ENCODE peak calls at places on chromosomes 5 and 9, in ten cellular contexts. B, Q, O, I, E, N, P, A, H and R are unnamed samples.

GRCh38 chr9:69980591-69980990 is 63.1 kb upstream of the MAMDC2 start:
- DNase-seq in B (no peak), Q (no peak), O (no peak), I (no peak), E (no peak), N (no peak), P (no peak), A (no peak), H (no peak), R (no peak)

GRCh38 chr9:123687246-123687721 is 242.6 kb downstream of the DENND1A start:
- DNase-seq in B (peak; percentile 52), Q (no peak), O (no peak), I (no peak), E (no peak), N (no peak), P (no peak), A (no peak), H (no peak), R (no peak)

GRCh38 chr9:70823284-70823683 is 298.1 kb downstream of the TRPM3 start:
- DNase-seq in B (no peak), Q (no peak), O (no peak), I (no peak), E (no peak), N (no peak), P (no peak), A (no peak), H (no peak), R (no peak)

GRCh38 chr9:134683714-134684374 is 42.2 kb downstream of the COL5A1 start:
- DNase-seq in B (no peak), Q (peak; percentile 42), O (no peak), I (no peak), E (no peak), N (no peak), P (no peak), A (no peak), H (no peak), R (no peak)

GRCh38 chr5:133324058-133324457 is 272.2 kb downstream of the HSPA4 start:
- DNase-seq in B (no peak), Q (no peak), O (no peak), I (no peak), E (no peak), N (no peak), P (no peak), A (no peak), H (no peak), R (no peak)

GRCh38 chr9:124574534-124574933 is 67.3 kb upstream of the NR5A1 start:
- DNase-seq in B (no peak), Q (no peak), O (no peak), I (no peak), E (no peak), N (no peak), P (no peak), A (no peak), H (no peak), R (no peak)

GRCh38 chr9:10062629-10063395 is 550.0 kb downstream of the PTPRD start:
- DNase-seq in B (peak; percentile 7), Q (no peak), O (no peak), I (no peak), E (no peak), N (no peak), P (no peak), A (no peak), H (no peak), R (no peak)

GRCh38 chr9:33619666-33620404 is 95.8 kb downstream of the ANKRD18B start:
- DNase-seq in B (peak; percentile 72), Q (no peak), O (no peak), I (no peak), E (no peak), N (peak; percentile 88), P (no peak), A (no peak), H (no peak), R (peak; percentile 72)

GRCh38 chr9:124660341-124660801 is 110.7 kb downstream of the NR6A1 start:
- DNase-seq in B (peak; percentile 23), Q (no peak), O (peak; percentile 2), I (no peak), E (no peak), N (no peak), P (no peak), A (no peak), H (peak; percentile 48), R (peak; percentile 56)

GRCh38 chr9:127309715-127310114 is 45.1 kb downstream of the GARNL3 start:
- DNase-seq in B (no peak), Q (no peak), O (no peak), I (no peak), E (no peak), N (no peak), P (no peak), A (no peak), H (no peak), R (no peak)

GRCh38 chr9:93247099-93247865 is 63.3 kb downstream of the WNK2 start:
- DNase-seq in B (no peak), Q (no peak), O (no peak), I (no peak), E (no peak), N (no peak), P (no peak), A (no peak), H (no peak), R (no peak)

GRCh38 chr9:133509179-133510083 is 15.3 kb downstream of the MYMK start:
- DNase-seq in B (peak; percentile 35), Q (no peak), O (peak; percentile 41), I (no peak), E (peak; percentile 42), N (no peak), P (peak; percentile 66), A (peak; percentile 40), H (no peak), R (no peak)

DNA sequence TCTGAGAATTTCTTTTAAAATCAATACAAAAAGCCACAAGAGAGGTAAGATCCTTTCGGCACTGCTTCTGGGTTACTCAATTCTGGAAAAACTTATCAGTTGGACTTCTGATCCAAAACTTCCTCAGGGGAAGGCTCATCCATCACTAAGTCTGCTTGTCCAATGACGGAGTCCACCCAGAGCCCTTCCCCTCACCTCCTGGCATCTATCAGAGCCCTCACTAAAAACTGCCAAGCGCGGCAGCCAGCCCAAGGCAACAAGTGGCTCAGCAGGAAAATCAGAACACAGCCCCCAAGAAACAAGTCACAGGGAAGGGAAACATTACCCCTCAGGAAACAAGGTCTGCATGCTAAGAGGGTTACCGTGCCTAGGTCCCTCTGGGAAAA is 869 bp upstream of the ESM1 start:
- DNase-seq in B (no peak), Q (no peak), O (no peak), I (no peak), E (no peak), N (no peak), P (no peak), A (no peak), H (no peak), R (no peak)
- H3K27ac ChIP-seq in B (peak overlapping the region; percentile 27), Q (peak overlapping the region; percentile 39), O (no peak overlapping the region), I (no peak overlapping the region), E (no peak overlapping the region), N (no peak overlapping the region), P (no peak overlapping the region), A (no peak overlapping the region), H (peak overlapping the region; percentile 56), R (peak overlapping the region; percentile 25)

GRCh38 chr9:129334744-129335080 is 156.7 kb upstream of the IER5L start:
- DNase-seq in B (no peak), Q (no peak), O (no peak), I (no peak), E (no peak), N (no peak), P (no peak), A (no peak), H (no peak), R (no peak)
- H3K27ac ChIP-seq in B (peak overlapping the region; percentile 94), Q (peak overlapping the region; percentile 100), O (no peak overlapping the region), I (peak overlapping the region; percentile 80), E (peak overlapping the region; percentile 38), N (peak overlapping the region; percentile 86), P (peak overlapping the region; percentile 61), A (no peak overlapping the region), H (peak overlapping the region; percentile 70), R (peak overlapping the region; percentile 45)

DNA sequence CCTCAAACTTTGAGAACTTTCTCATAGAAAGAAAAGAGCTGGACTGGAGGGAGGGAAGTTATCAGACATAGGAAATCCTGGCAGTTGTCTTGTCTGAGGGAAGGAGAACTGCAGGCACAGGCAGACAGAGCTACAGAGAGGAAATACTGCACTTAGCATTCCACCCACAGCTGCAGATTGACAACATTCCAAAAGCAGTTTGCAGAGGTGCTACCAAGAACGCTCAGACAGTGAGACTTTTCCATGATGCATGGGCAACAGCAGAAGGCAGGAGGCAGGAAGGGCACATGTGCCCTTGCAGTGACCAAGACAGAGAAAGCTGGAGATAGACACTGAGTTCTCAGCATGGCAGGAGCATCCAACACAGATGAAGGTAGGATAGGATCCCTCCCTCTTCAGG is 327.5 kb upstream of the ZNF462 start:
- DNase-seq in B (no peak), Q (no peak), O (no peak), I (no peak), E (no peak), N (no peak), P (no peak), A (no peak), H (no peak), R (no peak)
- H3K27ac ChIP-seq in B (no peak overlapping the region), Q (no peak overlapping the region), O (no peak overlapping the region), I (no peak overlapping the region), E (no peak overlapping the region), N (no peak overlapping the region), P (no peak overlapping the region), A (no peak overlapping the region), H (no peak overlapping the region), R (no peak overlapping the region)

DNA sequence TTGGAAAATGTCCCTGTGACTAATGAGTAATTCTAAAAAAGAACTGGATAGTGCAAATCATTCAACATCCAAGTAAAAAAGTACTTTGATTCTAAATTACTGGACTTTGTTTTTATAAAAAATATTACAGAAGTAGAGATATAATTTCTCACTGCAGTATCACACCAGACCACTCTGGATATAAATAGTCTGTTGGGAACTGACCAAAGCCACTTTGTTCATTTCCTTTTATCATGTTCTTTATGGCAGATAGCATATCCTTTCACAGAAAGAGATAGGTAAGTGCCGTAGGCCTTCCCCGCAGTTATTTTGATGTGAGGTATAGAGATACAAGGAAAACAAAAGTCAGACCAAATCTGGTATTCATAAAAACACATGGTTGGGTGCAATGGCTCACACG is 827.4 kb upstream of the GRAMD2B start:
- DNase-seq in B (no peak), Q (no peak), O (no peak), I (no peak), E (no peak), N (no peak), P (no peak), A (no peak), H (no peak), R (no peak)
- H3K27ac ChIP-seq in B (no peak overlapping the region), Q (no peak overlapping the region), O (no peak overlapping the region), I (peak overlapping the region; percentile 1), E (no peak overlapping the region), N (no peak overlapping the region), P (peak overlapping the region; percentile 11), A (no peak overlapping the region), H (no peak overlapping the region), R (no peak overlapping the region)